ENCODE peak calls at places on chromosome 10, in six cellular contexts. One of them, this sample, is unnamed.
A peak's percentile ranks its signal among the peaks of the same experiment; 100 is the strongest.

GRCh38 chr10:4384254-4384653 is 441.8 kb upstream of the AKR1E2 start:
- DNase-seq in iPS-NIHi11: no peak
- DNase-seq in GM23338: no peak
- DNase-seq in GM10248: no peak
- DNase-seq in posterior vena cava: no peak
- DNase-seq in kidney tubule cell: no peak
- DNase-seq in this sample: no peak

GRCh38 chr10:33899578-33900531 is 565.4 kb upstream of the NRP1 start:
- DNase-seq in iPS-NIHi11: no peak
- DNase-seq in kidney tubule cell: no peak
- DNase-seq in GM23338: no peak
- DNase-seq in GM10248: no peak
- DNase-seq in posterior vena cava: no peak
- DNase-seq in this sample: peak; percentile 90

GRCh38 chr10:13882112-13882711 is 295.4 kb downstream of the PRPF18 start:
- DNase-seq in GM23338: peak; percentile 93
- DNase-seq in iPS-NIHi11: peak; percentile 59
- DNase-seq in GM10248: no peak
- DNase-seq in kidney tubule cell: peak; percentile 99
- DNase-seq in posterior vena cava: no peak
- DNase-seq in this sample: peak; percentile 93

GRCh38 chr10:33302188-33302829 is 32.2 kb downstream of the NRP1 start:
- DNase-seq in posterior vena cava: no peak
- DNase-seq in iPS-NIHi11: no peak
- DNase-seq in kidney tubule cell: no peak
- DNase-seq in GM23338: no peak
- DNase-seq in GM10248: no peak
- DNase-seq in this sample: no peak

GRCh38 chr10:45545150-45545549 is 127.4 kb downstream of the ZFAND4 start:
- DNase-seq in GM10248: no peak
- DNase-seq in iPS-NIHi11: no peak
- DNase-seq in GM23338: no peak
- DNase-seq in posterior vena cava: no peak
- DNase-seq in kidney tubule cell: no peak
- DNase-seq in this sample: no peak

GRCh38 chr10:88228130-88228529 is 355.0 kb downstream of the RNLS start:
- DNase-seq in iPS-NIHi11: no peak
- DNase-seq in posterior vena cava: no peak
- DNase-seq in kidney tubule cell: no peak
- DNase-seq in GM10248: no peak
- DNase-seq in GM23338: no peak
- DNase-seq in this sample: no peak

GRCh38 chr10:69721690-69722310 is 79.9 kb upstream of the COL13A1 start:
- DNase-seq in GM23338: peak; percentile 55
- DNase-seq in GM10248: no peak
- DNase-seq in posterior vena cava: no peak
- DNase-seq in iPS-NIHi11: peak; percentile 51
- DNase-seq in kidney tubule cell: peak; percentile 60
- DNase-seq in this sample: peak; percentile 30

GRCh38 chr10:114138581-114138980 is 35.4 kb downstream of the CCDC186 start:
- DNase-seq in posterior vena cava: no peak
- DNase-seq in kidney tubule cell: no peak
- DNase-seq in GM23338: no peak
- DNase-seq in iPS-NIHi11: no peak
- DNase-seq in GM10248: no peak
- DNase-seq in this sample: no peak

GRCh38 chr10:37710831-37711616 is 146.4 kb downstream of the ZNF248 start:
- DNase-seq in posterior vena cava: no peak
- DNase-seq in GM10248: no peak
- DNase-seq in kidney tubule cell: no peak
- DNase-seq in GM23338: no peak
- DNase-seq in iPS-NIHi11: no peak
- DNase-seq in this sample: no peak

GRCh38 chr10:4670737-4671136 is 155.3 kb upstream of the AKR1E2 start:
- DNase-seq in GM10248: no peak
- DNase-seq in GM23338: no peak
- DNase-seq in posterior vena cava: no peak
- DNase-seq in iPS-NIHi11: no peak
- DNase-seq in kidney tubule cell: peak; percentile 95
- DNase-seq in this sample: peak; percentile 85